ENCODE peak calls at places on chromosomes 1 and 21, in ten cellular contexts. I is breast epithelium, W is heart left ventricle, Z is stomach, X is BJ, H is cardiac fibroblast, N is A673, E is cardiac muscle cell, R is PC-3, G is tibial artery. Q is an unnamed sample.

GRCh38 chr1:218025454-218025853 is 259.6 kb upstream of the RRP15 start:
- DNase-seq in G (no peak), Z (no peak), N (no peak), H (no peak), W (no peak), X (peak; percentile 6), E (no peak), R (peak; percentile 99), I (no peak), Q (no peak)

GRCh38 chr1:116690809-116691323 is 23.3 kb upstream of the IGSF3 start:
- DNase-seq in W (no peak), G (no peak), I (no peak), H (no peak), N (peak; percentile 61), E (no peak), Z (no peak), X (no peak), R (no peak), Q (peak; percentile 29)

GRCh38 chr1:48471103-48471502 is 901 bp downstream of the SPATA6 start:
- DNase-seq in W (no peak), E (no peak), G (no peak), N (no peak), I (no peak), X (no peak), Z (no peak), R (no peak), H (peak; percentile 31), Q (peak; percentile 16)

GRCh38 chr21:39097335-39097861 is 85.9 kb downstream of the PSMG1 start:
- DNase-seq in E (peak; percentile 26), W (no peak), R (no peak), G (peak; percentile 67), N (no peak), Z (no peak), I (no peak), H (no peak), X (no peak), Q (no peak)

GRCh38 chr1:223215026-223215425 is 72.0 kb upstream of the TLR5 start:
- DNase-seq in W (no peak), H (no peak), I (no peak), X (no peak), N (no peak), G (no peak), E (no peak), R (no peak), Z (no peak), Q (no peak)

GRCh38 chr1:32741417-32742131 is 39.0 kb upstream of the SYNC start:
- DNase-seq in E (peak; percentile 46), I (no peak), G (no peak), W (no peak), X (no peak), H (no peak), R (peak; percentile 49), Z (no peak), N (no peak), Q (no peak)

GRCh38 chr1:14168663-14169062 is 429.8 kb upstream of the KAZN start:
- DNase-seq in N (no peak), E (no peak), X (no peak), I (no peak), Z (no peak), H (no peak), G (no peak), R (no peak), W (no peak), Q (no peak)

GRCh38 chr1:38486115-38486514 is 373.5 kb downstream of the RRAGC start:
- DNase-seq in W (no peak), G (no peak), E (no peak), Z (no peak), R (no peak), I (no peak), N (peak; percentile 64), H (no peak), X (no peak), Q (no peak)

GRCh38 chr21:29805110-29805509 is 134.7 kb downstream of the GRIK1 start:
- DNase-seq in W (no peak), G (no peak), X (no peak), E (no peak), H (no peak), Z (no peak), N (no peak), I (no peak), R (no peak), Q (no peak)

GRCh38 chr1:178086294-178087255 is 7.3 kb upstream of the RASAL2 start:
- DNase-seq in G (no peak), I (no peak), R (no peak), H (peak; percentile 84), N (no peak), Z (no peak), W (no peak), X (peak; percentile 58), E (no peak), Q (peak; percentile 68)

GRCh38 chr1:25543425-25544242 is at the start of gene LDLRAP1:
- DNase-seq in R (peak; percentile 84), N (peak; percentile 78), E (peak; percentile 86), W (peak; percentile 82), Z (peak; percentile 77), X (no peak), I (peak; percentile 63), G (peak; percentile 87), H (peak; percentile 67), Q (peak; percentile 68)

GRCh38 chr1:209803568-209803967 is 2.4 kb downstream of the IRF6 start:
- DNase-seq in I (no peak), Z (no peak), N (no peak), G (no peak), R (no peak), H (no peak), E (no peak), X (no peak), W (no peak), Q (no peak)

GRCh38 chr1:220278991-220279390 is 6.7 kb upstream of the RAB3GAP2 start:
- DNase-seq in G (no peak), R (no peak), N (no peak), I (no peak), Z (no peak), H (no peak), E (no peak), X (no peak), W (no peak), Q (no peak)

GRCh38 chr1:17914142-17914541 is 159.0 kb downstream of the ACTL8 start:
- DNase-seq in Z (no peak), X (no peak), G (peak; percentile 28), I (no peak), R (no peak), N (no peak), H (no peak), E (no peak), W (no peak), Q (no peak)

GRCh38 chr1:188988589-188988988 is 1489.1 kb downstream of the BRINP3 start:
- DNase-seq in R (peak; percentile 10), X (no peak), E (no peak), W (no peak), I (no peak), H (no peak), N (no peak), G (no peak), Z (no peak), Q (no peak)

GRCh38 chr1:24503003-24503751 is 541 bp downstream of the RCAN3 start:
- DNase-seq in W (peak; percentile 27), G (no peak), R (peak; percentile 42), X (no peak), I (no peak), E (peak; percentile 20), N (peak; percentile 10), H (no peak), Z (no peak), Q (no peak)

GRCh38 chr1:201346337-201346939 is 31.0 kb downstream of the TNNT2 start:
- DNase-seq in W (no peak), I (no peak), R (peak; percentile 98), G (no peak), Z (peak; percentile 57), H (peak; percentile 73), X (no peak), E (peak; percentile 86), N (peak; percentile 80), Q (peak; percentile 62)

GRCh38 chr1:235397733-235398132 is 30.5 kb downstream of the TBCE start:
- DNase-seq in Z (no peak), N (no peak), I (no peak), W (no peak), H (peak; percentile 97), E (no peak), G (no peak), X (peak; percentile 78), R (peak; percentile 78), Q (peak; percentile 96)
- TF ChIP-seq CTCF in Z (no peak), N (no peak), I (no peak), W (no peak), H (no peak), E (no peak), G (no peak), X (no peak), R (no peak), Q (no peak)

GRCh38 chr1:18992646-18993045 is 36.2 kb upstream of the IFFO2 start:
- DNase-seq in N (no peak), W (no peak), X (no peak), E (no peak), Z (no peak), G (peak; percentile 1), I (no peak), H (no peak), R (no peak), Q (no peak)
- H3K4me3 ChIP-seq in N (no peak overlapping the region), W (no peak overlapping the region), X (no peak overlapping the region), E (no peak overlapping the region), Z (no peak overlapping the region), G (no peak overlapping the region), I (no peak overlapping the region), H (no peak overlapping the region), R (no peak overlapping the region), Q (no peak overlapping the region)

DNA sequence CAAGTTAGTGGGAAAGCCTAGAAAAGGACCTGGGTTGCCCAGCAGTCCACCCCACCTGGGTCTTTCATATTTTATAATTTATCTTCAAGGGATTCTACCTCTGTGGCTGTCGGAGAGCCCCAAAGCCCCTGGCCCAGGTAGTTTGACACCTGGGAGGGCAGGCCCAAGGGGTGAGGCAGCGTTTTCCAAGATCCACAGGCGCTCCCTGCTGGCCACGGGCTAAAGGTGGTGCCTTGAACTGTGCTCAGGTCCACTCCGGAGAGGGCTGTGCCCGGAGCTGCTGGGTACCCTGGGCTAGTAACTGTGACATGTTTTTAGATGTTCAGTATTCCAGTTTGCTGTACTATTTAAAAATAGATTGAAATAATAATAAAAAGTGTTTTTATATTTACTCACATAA is 37.2 kb upstream of the CRNN start:
- DNase-seq in Z (no peak), I (no peak), X (no peak), R (peak; percentile 28), H (no peak), G (no peak), E (no peak), N (no peak), W (no peak), Q (no peak)
- TF ChIP-seq CTCF in Z (no peak), I (no peak), X (peak; percentile 27), R (peak; percentile 49), H (peak; percentile 37), G (no peak), E (no peak), N (peak; percentile 19), W (no peak), Q (no peak)

DNA sequence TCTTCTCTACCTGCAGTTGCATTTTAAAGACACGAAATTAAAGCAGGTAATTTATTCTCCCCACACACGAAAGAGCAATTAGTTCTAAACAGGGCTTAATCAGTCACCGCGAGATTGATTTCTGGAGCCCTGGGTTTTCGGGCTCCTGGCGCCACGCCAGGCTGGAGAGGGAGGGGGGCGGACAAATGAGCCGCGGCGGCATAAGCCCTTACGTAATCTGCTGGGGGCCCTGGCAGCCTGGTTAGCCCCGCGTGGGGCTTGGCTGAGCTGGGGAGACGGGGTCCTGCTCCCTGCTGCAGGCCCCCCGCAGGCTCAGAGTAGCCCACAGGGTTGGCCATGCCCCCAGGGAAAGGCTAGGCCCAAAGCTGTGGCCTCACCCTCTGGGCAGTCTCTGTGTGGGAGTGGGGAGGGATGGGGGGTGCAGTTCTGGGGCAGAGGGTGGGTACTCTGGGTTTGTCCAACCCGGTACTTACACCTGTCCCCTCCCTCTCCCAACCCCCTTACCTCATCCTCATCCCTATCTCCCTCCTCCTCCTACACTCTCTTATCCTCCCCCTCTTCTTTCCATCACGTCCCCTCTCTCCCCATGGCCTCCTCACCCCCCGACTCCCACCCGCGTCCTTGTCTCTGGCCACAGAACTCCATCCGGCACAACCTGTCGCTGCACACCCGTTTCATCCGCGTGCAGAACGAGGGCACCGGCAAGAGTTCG is 19.9 kb downstream of the FOXO6 start:
- DNase-seq in N (peak; percentile 80), X (no peak), G (peak; percentile 82), H (no peak), Z (peak; percentile 69), R (no peak), W (peak; percentile 38), E (no peak), I (no peak), Q (no peak)
- H3K4me3 ChIP-seq in N (peak overlapping the region; percentile 52), X (peak overlapping the region; percentile 41), G (peak overlapping the region; percentile 91), H (peak overlapping the region; percentile 25), Z (peak overlapping the region; percentile 58), R (peak overlapping the region; percentile 70), W (peak overlapping the region; percentile 53), E (no peak overlapping the region), I (peak overlapping the region; percentile 51), Q (peak overlapping the region; percentile 13)